ENCODE peak calls at places on chromosomes 5 and 9, in five cellular contexts. One of them, this sample, is unnamed.
A peak's percentile ranks its signal among the peaks of the same experiment; 100 is the strongest.

GRCh38 chr9:108049026-108049591 is 559.5 kb upstream of the KLF4 start:
- DNase-seq in A549: peak; percentile 38
- DNase-seq in upper lobe of left lung: no peak
- DNase-seq in colonic mucosa: peak; percentile 38
- DNase-seq in astrocyte: peak; percentile 96
- DNase-seq in this sample: peak; percentile 29

GRCh38 chr9:135345775-135346433 is 133.7 kb upstream of the PPP1R26 start:
- DNase-seq in A549: no peak
- DNase-seq in upper lobe of left lung: peak; percentile 56
- DNase-seq in colonic mucosa: no peak
- DNase-seq in astrocyte: no peak
- DNase-seq in this sample: no peak

GRCh38 chr5:176806137-176806536 is 4.2 kb upstream of the UNC5A start:
- DNase-seq in A549: no peak
- DNase-seq in upper lobe of left lung: no peak
- DNase-seq in colonic mucosa: no peak
- DNase-seq in astrocyte: no peak
- DNase-seq in this sample: no peak

GRCh38 chr9:84785766-84786547 is 116.4 kb downstream of the NTRK2 start:
- DNase-seq in A549: no peak
- DNase-seq in upper lobe of left lung: no peak
- DNase-seq in colonic mucosa: no peak
- DNase-seq in astrocyte: no peak
- DNase-seq in this sample: no peak

GRCh38 chr9:124309665-124310064 is 51.9 kb downstream of the NEK6 start:
- DNase-seq in A549: peak; percentile 89
- DNase-seq in upper lobe of left lung: peak; percentile 75
- DNase-seq in colonic mucosa: no peak
- DNase-seq in astrocyte: peak; percentile 97
- DNase-seq in this sample: no peak

GRCh38 chr5:6837095-6837494 is 123.9 kb downstream of the TENT4A start:
- DNase-seq in A549: no peak
- DNase-seq in upper lobe of left lung: peak; percentile 27
- DNase-seq in colonic mucosa: no peak
- DNase-seq in astrocyte: no peak
- DNase-seq in this sample: no peak

GRCh38 chr5:106331415-106331814 is 1339.3 kb downstream of the EFNA5 start:
- DNase-seq in A549: no peak
- DNase-seq in upper lobe of left lung: no peak
- DNase-seq in colonic mucosa: no peak
- DNase-seq in astrocyte: peak; percentile 91
- DNase-seq in this sample: no peak

GRCh38 chr5:103465891-103466290 is 96.7 kb downstream of the NUDT12 start:
- DNase-seq in A549: no peak
- DNase-seq in upper lobe of left lung: no peak
- DNase-seq in colonic mucosa: no peak
- DNase-seq in astrocyte: no peak
- DNase-seq in this sample: no peak

GRCh38 chr5:152285764-152286163 is 119.3 kb downstream of the NMUR2 start:
- DNase-seq in A549: no peak
- DNase-seq in upper lobe of left lung: no peak
- DNase-seq in colonic mucosa: no peak
- DNase-seq in astrocyte: no peak
- DNase-seq in this sample: no peak

GRCh38 chr9:98045234-98046160 is 11.0 kb upstream of the NANS start:
- DNase-seq in A549: no peak
- DNase-seq in upper lobe of left lung: no peak
- DNase-seq in colonic mucosa: no peak
- DNase-seq in astrocyte: no peak
- DNase-seq in this sample: no peak

GRCh38 chr5:93313672-93314071 is 267.3 kb downstream of the NR2F1-AS1 start:
- DNase-seq in A549: no peak
- DNase-seq in upper lobe of left lung: no peak
- DNase-seq in colonic mucosa: no peak
- DNase-seq in astrocyte: no peak
- DNase-seq in this sample: no peak

GRCh38 chr5:151718653-151719052 is 31.9 kb upstream of the SPARC start:
- DNase-seq in A549: no peak
- DNase-seq in upper lobe of left lung: no peak
- DNase-seq in colonic mucosa: no peak
- DNase-seq in astrocyte: peak; percentile 95
- DNase-seq in this sample: peak; percentile 77

GRCh38 chr5:87887247-87887646 is 381.4 kb downstream of the TMEM161B start:
- DNase-seq in A549: no peak
- DNase-seq in upper lobe of left lung: no peak
- DNase-seq in colonic mucosa: no peak
- DNase-seq in astrocyte: no peak
- DNase-seq in this sample: no peak

GRCh38 chr5:87888139-87888538 is 380.5 kb downstream of the TMEM161B start:
- DNase-seq in A549: no peak
- DNase-seq in upper lobe of left lung: no peak
- DNase-seq in colonic mucosa: no peak
- DNase-seq in astrocyte: no peak
- DNase-seq in this sample: no peak

GRCh38 chr5:87885727-87886126 is 382.9 kb downstream of the TMEM161B start:
- DNase-seq in A549: no peak
- DNase-seq in upper lobe of left lung: no peak
- DNase-seq in colonic mucosa: no peak
- DNase-seq in astrocyte: no peak
- DNase-seq in this sample: no peak
- H3K27ac ChIP-seq in A549: no peak overlapping the region
- H3K27ac ChIP-seq in upper lobe of left lung: no peak overlapping the region
- H3K27ac ChIP-seq in colonic mucosa: no peak overlapping the region
- H3K27ac ChIP-seq in astrocyte: no peak overlapping the region
- H3K27ac ChIP-seq in this sample: no peak overlapping the region

DNA sequence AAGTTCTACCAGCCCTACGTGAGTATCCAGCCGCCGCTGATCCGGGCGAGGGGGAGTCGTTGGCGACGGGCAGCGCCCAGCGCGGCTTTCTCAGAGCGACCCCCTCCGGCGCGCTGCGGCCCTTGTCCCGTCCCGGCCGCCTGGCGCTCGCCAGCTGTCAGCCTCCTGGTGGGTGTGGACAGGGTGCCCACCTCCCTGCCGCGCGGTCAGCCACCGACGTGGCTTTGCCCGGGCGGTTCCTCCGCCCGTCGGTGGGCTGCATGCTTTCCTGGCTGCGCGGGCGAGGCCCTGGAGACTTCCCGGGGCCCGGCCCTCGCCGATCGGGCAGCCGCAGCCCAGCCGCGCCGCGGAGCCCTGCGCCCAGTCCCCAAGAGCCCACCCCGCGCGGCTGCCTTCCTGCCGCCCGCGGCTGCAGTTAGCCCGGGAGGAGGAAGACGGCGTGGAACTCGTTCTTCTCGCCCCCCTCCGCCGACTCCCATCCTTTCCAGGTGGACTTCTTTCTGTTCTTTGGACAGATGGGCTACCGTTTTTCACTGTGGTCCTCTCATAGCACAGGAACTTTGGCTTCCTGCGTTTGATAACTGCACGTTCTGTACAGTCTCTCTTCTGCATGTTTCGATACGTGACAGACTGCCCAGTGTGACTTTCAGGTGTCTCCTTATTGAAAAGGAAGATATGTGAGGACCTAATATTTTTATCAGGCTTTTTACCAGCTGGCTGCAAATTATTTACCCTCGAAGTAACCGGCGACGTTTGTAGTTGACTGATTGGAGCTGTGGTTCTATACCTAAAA is 550 bp downstream of the AP3S1 start:
- DNase-seq in A549: peak; percentile 53
- DNase-seq in upper lobe of left lung: no peak
- DNase-seq in colonic mucosa: peak; percentile 32
- DNase-seq in astrocyte: peak; percentile 45
- DNase-seq in this sample: no peak
- TF ChIP-seq CTCF in A549: peak; percentile 28
- TF ChIP-seq CTCF in upper lobe of left lung: peak; percentile 21
- TF ChIP-seq CTCF in colonic mucosa: no peak
- TF ChIP-seq CTCF in astrocyte: no peak
- TF ChIP-seq CTCF in this sample: no peak

GRCh38 chr5:150507283-150508020 is 479 bp upstream of the NDST1 start:
- DNase-seq in A549: no peak
- DNase-seq in upper lobe of left lung: no peak
- DNase-seq in colonic mucosa: peak; percentile 83
- DNase-seq in astrocyte: no peak
- DNase-seq in this sample: no peak

GRCh38 chr5:150509992-150510391 is 2.1 kb downstream of the NDST1 start:
- DNase-seq in A549: no peak
- DNase-seq in upper lobe of left lung: no peak
- DNase-seq in colonic mucosa: no peak
- DNase-seq in astrocyte: no peak
- DNase-seq in this sample: no peak

GRCh38 chr5:150508021-150508640 is at the start of gene NDST1:
- DNase-seq in A549: no peak
- DNase-seq in upper lobe of left lung: no peak
- DNase-seq in colonic mucosa: no peak
- DNase-seq in astrocyte: no peak
- DNase-seq in this sample: no peak

GRCh38 chr5:150510460-150511263 is 2.7 kb downstream of the NDST1 start:
- DNase-seq in A549: no peak
- DNase-seq in upper lobe of left lung: peak; percentile 52
- DNase-seq in colonic mucosa: peak; percentile 79
- DNase-seq in astrocyte: peak; percentile 70
- DNase-seq in this sample: no peak

GRCh38 chr5:150508828-150509227 is 897 bp downstream of the NDST1 start:
- DNase-seq in A549: no peak
- DNase-seq in upper lobe of left lung: no peak
- DNase-seq in colonic mucosa: no peak
- DNase-seq in astrocyte: no peak
- DNase-seq in this sample: no peak
- H3K27ac ChIP-seq in A549: peak overlapping the region; percentile 92
- H3K27ac ChIP-seq in upper lobe of left lung: peak overlapping the region; percentile 83
- H3K27ac ChIP-seq in colonic mucosa: no peak overlapping the region
- H3K27ac ChIP-seq in astrocyte: peak overlapping the region; percentile 40
- H3K27ac ChIP-seq in this sample: peak overlapping the region; percentile 89

GRCh38 chr5:36755340-36755739 is 121.2 kb upstream of the NIPBL start:
- DNase-seq in A549: no peak
- DNase-seq in upper lobe of left lung: no peak
- DNase-seq in colonic mucosa: no peak
- DNase-seq in astrocyte: no peak
- DNase-seq in this sample: no peak

GRCh38 chr5:36756848-36757247 is 119.7 kb upstream of the NIPBL start:
- DNase-seq in A549: no peak
- DNase-seq in upper lobe of left lung: no peak
- DNase-seq in colonic mucosa: peak; percentile 64
- DNase-seq in astrocyte: no peak
- DNase-seq in this sample: no peak

GRCh38 chr5:36756089-36756488 is 120.5 kb upstream of the NIPBL start:
- DNase-seq in A549: no peak
- DNase-seq in upper lobe of left lung: no peak
- DNase-seq in colonic mucosa: no peak
- DNase-seq in astrocyte: no peak
- DNase-seq in this sample: no peak

GRCh38 chr5:36751881-36752280 is 124.7 kb upstream of the NIPBL start:
- DNase-seq in A549: no peak
- DNase-seq in upper lobe of left lung: no peak
- DNase-seq in colonic mucosa: no peak
- DNase-seq in astrocyte: no peak
- DNase-seq in this sample: no peak
- TF ChIP-seq CTCF in A549: no peak
- TF ChIP-seq CTCF in upper lobe of left lung: no peak
- TF ChIP-seq CTCF in colonic mucosa: no peak
- TF ChIP-seq CTCF in astrocyte: no peak
- TF ChIP-seq CTCF in this sample: no peak

GRCh38 chr5:98969400-98969799 is 40.6 kb upstream of the CHD1 start:
- DNase-seq in A549: no peak
- DNase-seq in upper lobe of left lung: no peak
- DNase-seq in colonic mucosa: no peak
- DNase-seq in astrocyte: no peak
- DNase-seq in this sample: no peak
- H3K27ac ChIP-seq in A549: no peak overlapping the region
- H3K27ac ChIP-seq in upper lobe of left lung: no peak overlapping the region
- H3K27ac ChIP-seq in colonic mucosa: no peak overlapping the region
- H3K27ac ChIP-seq in astrocyte: no peak overlapping the region
- H3K27ac ChIP-seq in this sample: no peak overlapping the region

This sample was measured in vagina.